ENCODE peak calls at places on chromosomes 4 and X, in seven cellular contexts. A is EL; J is naive thymus-derived CD4-positive, alpha-beta T cell; Y is LHCN-M2; G is GM04504; Q is stimulated activated CD4-positive, alpha-beta T cell treated with anti-CD3 and anti-CD28 coated beads, Interleukin-4, amount 100 ng/mL, for 4 hours; V is GM03348. S is an unnamed sample.

GRCh38 chrX:103686199-103687072 is at the start of gene MORF4L2:
- DNase-seq in A (peak; percentile 98), J (peak; percentile 88), Y (peak; percentile 98), G (peak; percentile 94), Q (peak; percentile 64), V (peak; percentile 77), S (peak; percentile 91)

GRCh38 chr4:131093303-131093702 is 1997.4 kb downstream of the C4orf33 start:
- DNase-seq in A (no peak), J (no peak), Y (no peak), G (no peak), Q (no peak), V (no peak), S (no peak)

GRCh38 chr4:6495296-6495590 is 22.8 kb upstream of the PPP2R2C start:
- DNase-seq in A (no peak), J (no peak), Y (no peak), G (no peak), Q (no peak), V (no peak), S (no peak)

GRCh38 chrX:131792356-131792749 is 230.7 kb upstream of the STK26 start:
- DNase-seq in A (no peak), J (peak; percentile 92), Y (peak; percentile 19), G (peak; percentile 83), Q (no peak), V (no peak), S (no peak)

GRCh38 chrX:19747672-19748610 is 139.5 kb downstream of the SH3KBP1 start:
- DNase-seq in A (no peak), J (peak; percentile 84), Y (no peak), G (no peak), Q (peak; percentile 25), V (no peak), S (peak; percentile 83)

GRCh38 chrX:24703185-24703494 is 9.4 kb downstream of the POLA1 start:
- DNase-seq in A (no peak), J (no peak), Y (no peak), G (no peak), Q (peak; percentile 11), V (no peak), S (no peak)

GRCh38 chr4:54877006-54877405 is 219.2 kb downstream of the KIT start:
- DNase-seq in A (peak; percentile 74), J (no peak), Y (peak; percentile 87), G (peak; percentile 9), Q (no peak), V (no peak), S (no peak)

GRCh38 chr4:169921237-169921636 is 105.0 kb downstream of the MFAP3L start:
- DNase-seq in A (no peak), J (no peak), Y (no peak), G (no peak), Q (no peak), V (no peak), S (no peak)

GRCh38 chr4:40980318-40980883 is 230.6 kb downstream of the NSUN7 start:
- DNase-seq in A (peak; percentile 41), J (no peak), Y (peak; percentile 37), G (no peak), Q (no peak), V (peak; percentile 15), S (no peak)

GRCh38 chrX:71606536-71607216 is 11.6 kb downstream of the CXCR3 start:
- DNase-seq in A (no peak), J (peak; percentile 28), Y (no peak), G (no peak), Q (no peak), V (no peak), S (no peak)

GRCh38 chr4:422587-422986 is 76.4 kb downstream of the ZNF721 start:
- DNase-seq in A (no peak), J (no peak), Y (no peak), G (no peak), Q (no peak), V (no peak), S (no peak)

GRCh38 chrX:69097451-69098236 is 67.6 kb downstream of the PJA1 start:
- DNase-seq in A (no peak), J (no peak), Y (no peak), G (no peak), Q (no peak), V (no peak), S (no peak)

GRCh38 chrX:8679572-8679971 is 52.4 kb downstream of the ANOS1 start:
- DNase-seq in A (no peak), J (no peak), Y (no peak), G (no peak), Q (no peak), V (no peak), S (no peak)

GRCh38 chr4:10180927-10181744 is 64.5 kb upstream of the WDR1 start:
- DNase-seq in A (peak; percentile 83), J (peak; percentile 25), Y (no peak), G (no peak), Q (no peak), V (peak; percentile 46), S (no peak)

GRCh38 chrX:41824551-41824950 is 98.8 kb downstream of the CASK start:
- DNase-seq in A (peak; percentile 69), J (no peak), Y (peak; percentile 86), G (peak; percentile 25), Q (no peak), V (peak; percentile 32), S (no peak)

GRCh38 chr4:150746156-150746555 is 164.2 kb downstream of the MAB21L2 start:
- DNase-seq in A (peak; percentile 68), J (no peak), Y (peak; percentile 29), G (no peak), Q (no peak), V (no peak), S (no peak)

GRCh38 chrX:84729809-84730208 is 227.6 kb upstream of the HDX start:
- DNase-seq in A (peak; percentile 21), J (peak; percentile 15), Y (peak; percentile 34), G (peak; percentile 16), Q (no peak), V (peak; percentile 45), S (peak; percentile 38)

GRCh38 chr4:185772391-185773093 is 39.5 kb downstream of the SORBS2 start:
- DNase-seq in A (no peak), J (no peak), Y (no peak), G (no peak), Q (no peak), V (no peak), S (no peak)

GRCh38 chr4:81919238-81919637 is 447.5 kb upstream of the RASGEF1B start:
- DNase-seq in A (peak; percentile 4), J (no peak), Y (no peak), G (no peak), Q (no peak), V (peak; percentile 9), S (peak; percentile 65)

GRCh38 chr4:182085051-182085480 is 158.1 kb upstream of the TENM3 start:
- DNase-seq in A (peak; percentile 58), J (no peak), Y (peak; percentile 62), G (peak; percentile 14), Q (no peak), V (peak; percentile 44), S (no peak)

GRCh38 chrX:20433376-20433775 is 166.7 kb upstream of the RPS6KA3 start:
- DNase-seq in A (peak; percentile 59), J (no peak), Y (no peak), G (no peak), Q (no peak), V (peak; percentile 7), S (no peak)

GRCh38 chrX:53681661-53682060 is 4.9 kb downstream of the HUWE1 start:
- DNase-seq in A (no peak), J (no peak), Y (peak; percentile 6), G (no peak), Q (no peak), V (no peak), S (no peak)

GRCh38 chr4:10554694-10555093 is 97.5 kb upstream of the ZNF518B start:
- DNase-seq in A (peak; percentile 40), J (peak; percentile 43), Y (peak; percentile 63), G (peak; percentile 21), Q (peak; percentile 16), V (peak; percentile 68), S (peak; percentile 77)

S was measured in Kasumi-1.